ENCODE peak calls at places on chromosomes 2 and 18, in five cellular contexts. P, K, L, I and G are unnamed samples.

GRCh38 chr2:64881037-64881492 is 108.1 kb upstream of the SLC1A4 start:
- DNase-seq in P (no peak), K (no peak), L (no peak), I (no peak), G (no peak)

GRCh38 chr2:46225730-46226129 is 71.5 kb upstream of the EPAS1 start:
- DNase-seq in P (no peak), K (no peak), L (no peak), I (no peak), G (no peak)

GRCh38 chr2:107684421-107684820 is 142.3 kb upstream of the RGPD4 start:
- DNase-seq in P (no peak), K (no peak), L (no peak), I (no peak), G (no peak)

GRCh38 chr2:140567734-140568133 is 1563.1 kb downstream of the LRP1B start:
- DNase-seq in P (no peak), K (no peak), L (no peak), I (no peak), G (no peak)

GRCh38 chr18:13470555-13471494 is 252.3 kb downstream of the LDLRAD4 start:
- DNase-seq in P (no peak), K (no peak), L (peak), I (no peak), G (no peak)

GRCh38 chr2:120539937-120540718 is 194.2 kb downstream of the INHBB start:
- DNase-seq in P (no peak), K (peak), L (peak), I (no peak), G (no peak)

GRCh38 chr2:199485732-199486335 is 28.1 kb upstream of the SATB2 start:
- DNase-seq in P (no peak), K (peak), L (peak), I (peak), G (peak)

GRCh38 chr2:161044095-161044874 is 115.9 kb upstream of the TANK start:
- DNase-seq in P (no peak), K (no peak), L (no peak), I (peak), G (no peak)

GRCh38 chr18:12253517-12254136 is 534 bp upstream of the CIDEA start:
- DNase-seq in P (no peak), K (no peak), L (no peak), I (no peak), G (no peak)

GRCh38 chr2:241188386-241189092 is at the start of gene ANO7:
- DNase-seq in P (no peak), K (no peak), L (no peak), I (no peak), G (no peak)

GRCh38 chr2:177568893-177569292 is 176.3 kb downstream of the AGPS start:
- DNase-seq in P (no peak), K (no peak), L (no peak), I (peak), G (no peak)

GRCh38 chr2:149152597-149152996 is 114.1 kb downstream of the LYPD6B start:
- DNase-seq in P (no peak), K (no peak), L (no peak), I (no peak), G (no peak)

GRCh38 chr2:145380436-145381017 is 860.6 kb upstream of the ZEB2 start:
- DNase-seq in P (no peak), K (peak), L (no peak), I (peak), G (no peak)

GRCh38 chr2:146523218-146523617 is 1321.6 kb upstream of the ACVR2A start:
- DNase-seq in P (no peak), K (no peak), L (no peak), I (peak), G (no peak)

GRCh38 chr18:3094355-3094684 is 81.4 kb upstream of the LPIN2 start:
- DNase-seq in P (no peak), K (no peak), L (no peak), I (no peak), G (no peak)

GRCh38 chr2:27296466-27296865 is 11.8 kb downstream of the UCN start:
- DNase-seq in P (no peak), K (no peak), L (no peak), I (no peak), G (no peak)

GRCh38 chr2:129587426-129588064 is 391.9 kb upstream of the RAB6C start:
- DNase-seq in P (no peak), K (no peak), L (no peak), I (no peak), G (no peak)

GRCh38 chr2:136582631-136583205 is 182.6 kb upstream of the THSD7B start:
- DNase-seq in P (no peak), K (peak), L (peak), I (no peak), G (no peak)

GRCh38 chr2:69641887-69642708 is 1.4 kb downstream of the AAK1 start:
- DNase-seq in P (no peak), K (no peak), L (no peak), I (no peak), G (peak)

GRCh38 chr2:24115057-24115456 is 8.1 kb downstream of the PFN4 start:
- DNase-seq in P (no peak), K (no peak), L (no peak), I (no peak), G (no peak)

GRCh38 chr18:47870605-47871004 is 59.9 kb downstream of the SMAD2 start:
- DNase-seq in P (no peak), K (no peak), L (no peak), I (no peak), G (no peak)

GRCh38 chr2:221726894-221727513 is 154.9 kb upstream of the EPHA4 start:
- DNase-seq in P (no peak), K (no peak), L (no peak), I (no peak), G (no peak)

GRCh38 chr2:62045017-62045543 is 139.6 kb downstream of the COMMD1 start:
- DNase-seq in P (no peak), K (no peak), L (no peak), I (no peak), G (no peak)

GRCh38 chr18:74745658-74746403 is 148.2 kb downstream of the ZNF407 start:
- DNase-seq in P (no peak), K (peak), L (no peak), I (no peak), G (no peak)

GRCh38 chr18:49447810-49448745 is 12.4 kb downstream of the DYM start:
- DNase-seq in P (no peak), K (peak), L (no peak), I (peak), G (peak)

GRCh38 chr2:16626997-16627605 is 38.5 kb downstream of the CYRIA start:
- DNase-seq in P (no peak), K (no peak), L (no peak), I (no peak), G (no peak)

GRCh38 chr2:118167026-118167425 is 78.8 kb downstream of the INSIG2 start:
- DNase-seq in P (no peak), K (no peak), L (no peak), I (no peak), G (no peak)

GRCh38 chr2:24313744-24314632 is 46.3 kb downstream of the ITSN2 start:
- DNase-seq in P (no peak), K (peak), L (no peak), I (no peak), G (no peak)

GRCh38 chr18:24656571-24656971 is 196.1 kb downstream of the HRH4 start:
- DNase-seq in P (no peak), K (peak), L (no peak), I (no peak), G (peak)

GRCh38 chr2:240919786-240920782 is 13.9 kb downstream of the CROCC2 start:
- DNase-seq in P (peak), K (no peak), L (peak), I (no peak), G (no peak)

GRCh38 chr2:43269074-43269572 is 42.7 kb upstream of the ZFP36L2 start:
- DNase-seq in P (peak), K (no peak), L (peak), I (no peak), G (peak)

GRCh38 chr2:144453486-144454158 is 66.3 kb downstream of the ZEB2 start:
- DNase-seq in P (no peak), K (no peak), L (no peak), I (no peak), G (no peak)

GRCh38 chr2:223580951-223581350 is 21.2 kb downstream of the SCG2 start:
- DNase-seq in P (no peak), K (peak), L (no peak), I (peak), G (peak)

GRCh38 chr2:215749092-215749957 is 264.0 kb downstream of the MREG start:
- DNase-seq in P (peak), K (no peak), L (peak), I (no peak), G (no peak)

GRCh38 chr2:111202266-111203040 is 81.7 kb downstream of the BCL2L11 start:
- DNase-seq in P (no peak), K (no peak), L (no peak), I (no peak), G (no peak)

GRCh38 chr2:149827585-149828156 is 240.1 kb upstream of the MMADHC start:
- DNase-seq in P (no peak), K (no peak), L (no peak), I (peak), G (no peak)